ENCODE peak calls at places on chromosome X, in ten cellular contexts. N, T, B, R, Y, K, S, E, Z and Q are unnamed samples.

GRCh38 chrX:150236304-150236703 is 126.8 kb upstream of the MAMLD1 start:
- DNase-seq in T (no peak), E (no peak), B (no peak), Z (no peak), S (peak), K (no peak), Y (no peak), R (no peak), N (peak), Q (no peak)

GRCh38 chrX:103513067-103513466 is 6.2 kb downstream of the RAB40A start:
- DNase-seq in B (no peak), N (no peak), E (no peak), S (no peak), Z (no peak), R (no peak), Y (no peak), T (no peak), K (no peak), Q (no peak)

GRCh38 chrX:109393859-109394258 is 88.0 kb downstream of the GUCY2F start:
- DNase-seq in E (no peak), S (no peak), Z (no peak), R (no peak), T (no peak), K (no peak), N (no peak), B (no peak), Y (no peak), Q (no peak)

GRCh38 chrX:3669841-3670240 is 43.6 kb downstream of the PRKX start:
- DNase-seq in Y (no peak), B (no peak), R (no peak), S (no peak), N (peak), E (no peak), K (no peak), Z (no peak), T (no peak), Q (no peak)

GRCh38 chrX:10110984-10111363 is 45.8 kb upstream of the CLCN4 start:
- DNase-seq in T (peak), N (no peak), E (no peak), Z (no peak), B (no peak), S (no peak), Y (no peak), R (no peak), K (no peak), Q (no peak)

GRCh38 chrX:65697173-65697572 is 29.7 kb downstream of the MSN start:
- DNase-seq in Y (no peak), Z (no peak), R (no peak), T (no peak), N (no peak), S (peak), K (peak), B (no peak), E (no peak), Q (no peak)

GRCh38 chrX:111131572-111131971 is 35.6 kb downstream of the PAK3 start:
- DNase-seq in K (peak), Y (no peak), S (no peak), E (no peak), Z (no peak), N (no peak), R (no peak), T (no peak), B (no peak), Q (peak)

GRCh38 chrX:119488749-119489148 is 20.5 kb downstream of the SLC25A5 start:
- DNase-seq in R (no peak), B (peak), T (no peak), E (peak), S (no peak), N (peak), K (peak), Y (no peak), Z (no peak), Q (peak)

GRCh38 chrX:155662297-155662696 is 49.5 kb upstream of the TMLHE start:
- DNase-seq in S (no peak), E (no peak), N (no peak), R (no peak), Y (no peak), K (no peak), Z (no peak), B (no peak), T (no peak), Q (peak)

GRCh38 chrX:22746081-22746480 is 253.7 kb upstream of the DDX53 start:
- DNase-seq in T (no peak), K (no peak), R (no peak), B (no peak), S (no peak), N (no peak), Z (no peak), Y (no peak), E (no peak), Q (no peak)

GRCh38 chrX:127879585-127879984 is 172.6 kb downstream of the ACTRT1 start:
- DNase-seq in R (no peak), E (no peak), T (no peak), N (no peak), Z (no peak), K (no peak), Y (no peak), B (no peak), S (no peak), Q (no peak)

GRCh38 chrX:23497919-23498318 is 163.3 kb downstream of the PTCHD1 start:
- DNase-seq in R (no peak), Y (no peak), B (no peak), E (no peak), S (no peak), N (no peak), K (no peak), Z (no peak), T (no peak), Q (no peak)

GRCh38 chrX:12974217-12974796 is 603 bp upstream of the TMSB4X start:
- DNase-seq in T (peak), S (peak), Z (no peak), R (peak), Y (peak), N (peak), K (peak), E (peak), B (peak), Q (no peak)

GRCh38 chrX:101759000-101759399 is 99.3 kb upstream of the ARMCX2 start:
- DNase-seq in T (peak), Z (no peak), N (peak), R (no peak), K (peak), Y (no peak), E (no peak), B (no peak), S (peak), Q (peak)

GRCh38 chrX:45801554-45801953 is 600.9 kb upstream of the DIPK2B start:
- DNase-seq in Y (no peak), N (no peak), K (peak), B (no peak), R (no peak), T (no peak), S (no peak), Z (no peak), E (no peak), Q (no peak)

GRCh38 chrX:937391-937790 is 275.1 kb downstream of the CRLF2 start:
- DNase-seq in Z (no peak), T (no peak), B (no peak), K (no peak), R (no peak), E (no peak), S (no peak), N (no peak), Y (no peak), Q (no peak)

GRCh38 chrX:8879750-8880149 is 78.6 kb upstream of the FAM9A start:
- DNase-seq in K (no peak), N (peak), R (no peak), Z (no peak), T (no peak), B (no peak), Y (no peak), E (no peak), S (no peak), Q (peak)

GRCh38 chrX:103722505-103722904 is 11.8 kb downstream of the TMEM31 start:
- DNase-seq in Z (no peak), S (peak), B (no peak), Y (no peak), N (no peak), R (no peak), E (no peak), T (no peak), K (no peak), Q (no peak)

GRCh38 chrX:13180807-13181206 is 136.4 kb upstream of the FAM9C start:
- DNase-seq in K (peak), R (no peak), S (peak), N (no peak), Y (no peak), T (no peak), B (no peak), Z (no peak), E (no peak), Q (no peak)

GRCh38 chrX:2679534-2680485 is 11.3 kb upstream of the CD99 start:
- DNase-seq in S (no peak), N (no peak), B (no peak), E (no peak), Z (no peak), Y (no peak), T (no peak), R (no peak), K (peak), Q (no peak)

GRCh38 chrX:104335765-104336164 is 81.0 kb upstream of the ESX1 start:
- DNase-seq in Z (peak), Y (no peak), R (no peak), T (no peak), K (peak), E (no peak), S (peak), B (no peak), N (no peak), Q (peak)

GRCh38 chrX:113959912-113960626 is 623.8 kb upstream of the HTR2C start:
- DNase-seq in S (no peak), Y (no peak), R (no peak), Z (no peak), E (no peak), N (no peak), T (no peak), B (no peak), K (no peak), Q (no peak)

GRCh38 chrX:124208675-124209074 is 123.8 kb upstream of the TEX13D start:
- DNase-seq in R (no peak), B (no peak), Y (peak), S (no peak), N (no peak), E (no peak), Z (no peak), T (no peak), K (no peak), Q (no peak)

GRCh38 chrX:54446084-54446483 is 5.9 kb downstream of the TSR2 start:
- DNase-seq in B (no peak), K (no peak), Y (no peak), S (no peak), Z (no peak), N (no peak), T (no peak), R (no peak), E (no peak), Q (peak)

GRCh38 chrX:77431227-77431626 is 16.0 kb upstream of the FGF16 start:
- DNase-seq in Y (no peak), N (no peak), B (no peak), K (peak), Z (peak), T (no peak), E (no peak), R (no peak), S (peak), Q (no peak)

GRCh38 chrX:14802943-14803710 is 69.7 kb downstream of the FANCB start:
- DNase-seq in Y (no peak), S (peak), R (no peak), B (no peak), T (no peak), E (no peak), K (no peak), Z (no peak), N (no peak), Q (peak)

GRCh38 chrX:114800719-114801118 is 216.7 kb downstream of the IL13RA2 start:
- DNase-seq in Z (peak), S (peak), K (peak), R (no peak), B (no peak), Y (no peak), N (no peak), E (no peak), T (no peak), Q (peak)

GRCh38 chrX:17377047-17377692 is 2.2 kb downstream of the NHS start:
- DNase-seq in N (peak), Z (no peak), E (peak), Y (peak), R (no peak), T (no peak), B (peak), K (peak), S (peak), Q (peak)

GRCh38 chrX:150587585-150588503 is 19.4 kb downstream of the MTM1 start:
- DNase-seq in N (peak), T (no peak), S (peak), R (no peak), K (no peak), B (no peak), Y (no peak), E (peak), Z (no peak), Q (no peak)

GRCh38 chrX:17860811-17861495 is at the start of gene RAI2:
- DNase-seq in Y (no peak), E (peak), B (peak), R (no peak), K (no peak), N (no peak), Z (no peak), S (no peak), T (peak), Q (no peak)

GRCh38 chrX:14801136-14801535 is 71.7 kb downstream of the FANCB start:
- DNase-seq in E (no peak), Y (no peak), N (no peak), Z (peak), R (no peak), T (no peak), B (no peak), K (peak), S (peak), Q (peak)

GRCh38 chrX:49171752-49172279 is at the start of gene PLP2:
- DNase-seq in B (peak), K (peak), Y (no peak), E (peak), N (peak), Z (no peak), R (peak), T (peak), S (no peak), Q (peak)

GRCh38 chrX:21683910-21684309 is 25.8 kb upstream of the KLHL34 start:
- DNase-seq in B (no peak), T (no peak), E (no peak), S (no peak), Z (peak), N (no peak), Y (no peak), R (no peak), K (peak), Q (no peak)

GRCh38 chrX:18173494-18174180 is 47.0 kb downstream of the BEND2 start:
- DNase-seq in Z (no peak), E (no peak), B (no peak), N (no peak), Y (no peak), R (no peak), T (no peak), S (no peak), K (no peak), Q (no peak)

GRCh38 chrX:128975716-128976115 is 547.6 kb downstream of the SMARCA1 start:
- DNase-seq in Y (no peak), T (no peak), R (no peak), E (peak), Z (no peak), N (peak), S (no peak), B (no peak), K (peak), Q (no peak)

GRCh38 chrX:24542756-24543155 is 77.7 kb downstream of the PDK3 start:
- DNase-seq in Y (no peak), K (no peak), R (no peak), T (no peak), S (no peak), Z (no peak), B (no peak), E (no peak), N (no peak), Q (no peak)

GRCh38 chrX:16155586-16155985 is 11.7 kb upstream of the MAGEB17 start:
- DNase-seq in B (no peak), K (no peak), S (no peak), E (no peak), N (no peak), Z (no peak), Y (no peak), R (no peak), T (no peak), Q (no peak)

GRCh38 chrX:74925210-74926088 is at the start of gene NEXMIF:
- DNase-seq in N (peak), B (peak), R (peak), E (peak), Z (no peak), Y (no peak), K (no peak), T (peak), S (peak), Q (peak)

GRCh38 chrX:1614927-1615326 is at the start of gene ASMT:
- DNase-seq in E (no peak), R (no peak), Y (no peak), Z (no peak), N (no peak), S (no peak), T (no peak), B (no peak), K (no peak), Q (no peak)

GRCh38 chrX:134174273-134174660 is 62.7 kb upstream of the CCDC160 start:
- DNase-seq in B (no peak), Y (no peak), N (no peak), K (no peak), S (no peak), T (no peak), R (no peak), E (no peak), Z (no peak), Q (no peak)
- H3K4me3 ChIP-seq in B (no peak), Y (no peak), N (no peak), K (no peak), S (no peak), T (no peak), R (peak), E (no peak), Z (no peak), Q (no peak)

GRCh38 chrX:131068945-131069719 is 11.0 kb downstream of the ARHGAP36 start:
- DNase-seq in Y (no peak), R (no peak), N (no peak), T (no peak), S (no peak), E (no peak), K (no peak), B (no peak), Z (no peak), Q (peak)
- H3K4me3 ChIP-seq in Y (no peak), R (no peak), N (no peak), T (no peak), S (no peak), E (peak), K (no peak), B (no peak), Z (no peak), Q (no peak)

GRCh38 chrX:153688534-153688899 is 791 bp downstream of the SLC6A8 start:
- DNase-seq in T (no peak), B (no peak), K (no peak), E (no peak), R (no peak), N (no peak), Z (no peak), Y (no peak), S (no peak), Q (no peak)

GRCh38 chrX:153688900-153689590 is 1.3 kb downstream of the SLC6A8 start:
- DNase-seq in T (no peak), B (no peak), N (no peak), Z (no peak), E (peak), K (peak), R (no peak), S (peak), Y (no peak), Q (no peak)

GRCh38 chrX:153688071-153688470 is 345 bp downstream of the SLC6A8 start:
- DNase-seq in S (no peak), E (no peak), Y (no peak), K (no peak), R (no peak), B (no peak), Z (no peak), N (no peak), T (no peak), Q (no peak)

GRCh38 chrX:153685751-153686676 is 1.7 kb upstream of the SLC6A8 start:
- DNase-seq in B (peak), K (no peak), Z (no peak), Y (peak), N (no peak), S (no peak), E (no peak), R (peak), T (no peak), Q (no peak)

DNA sequence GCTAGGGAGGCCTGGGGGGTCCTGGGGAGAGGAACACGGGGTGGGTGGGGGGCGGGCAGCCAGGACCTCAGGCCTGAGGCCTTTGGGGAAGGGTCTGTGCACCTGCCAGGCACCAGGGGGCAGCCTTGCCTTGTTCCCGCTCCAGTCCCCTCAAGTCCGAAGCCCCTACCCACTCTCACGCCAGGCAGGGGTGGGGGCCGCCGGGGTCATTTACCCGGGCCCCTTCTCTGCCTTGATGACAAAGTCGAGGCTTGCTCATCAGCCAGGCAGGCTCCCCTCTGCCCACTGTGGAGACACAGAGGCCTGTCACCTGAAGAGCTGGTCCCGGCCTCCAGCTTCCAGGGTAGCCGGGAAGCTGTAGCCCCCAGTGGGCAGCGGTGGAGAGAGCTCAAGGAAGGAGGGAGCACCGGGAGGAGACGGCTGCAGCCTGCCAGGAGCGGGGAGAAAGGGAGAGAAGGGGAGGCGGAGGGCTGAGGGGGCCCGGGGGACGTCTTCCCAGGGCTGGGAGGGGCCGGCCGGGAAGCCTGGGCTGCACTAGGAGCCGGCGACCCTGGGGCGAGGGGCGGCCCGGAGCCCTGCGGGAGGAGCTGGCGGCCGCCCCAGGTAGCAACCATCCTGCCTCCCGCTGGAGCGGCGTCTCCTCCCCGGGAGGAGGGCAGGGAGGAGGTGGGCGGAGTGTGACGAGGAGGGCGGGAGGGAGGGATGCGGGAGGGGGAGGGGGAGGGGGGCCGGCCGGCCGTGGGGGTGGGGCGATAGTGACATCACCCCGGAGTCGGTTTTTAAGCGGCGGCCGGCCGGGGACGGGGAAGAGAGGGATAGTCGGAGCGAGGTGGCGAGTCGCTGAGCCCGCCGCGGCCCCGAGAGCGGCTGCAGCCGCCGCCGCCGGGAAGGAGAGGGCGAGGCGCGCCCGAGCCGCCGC is at the start of gene SLC6A8:
- DNase-seq in Y (peak), T (no peak), E (peak), R (no peak), S (peak), K (peak), N (peak), B (peak), Z (no peak), Q (peak)
- H3K4me3 ChIP-seq in Y (no peak), T (no peak), E (peak), R (peak), S (peak), K (peak), N (peak), B (peak), Z (peak), Q (peak)

GRCh38 chrX:151789179-151789800 is 54.7 kb downstream of the CNGA2 start:
- DNase-seq in K (peak), T (no peak), N (peak), S (peak), R (no peak), B (peak), E (no peak), Y (no peak), Z (peak), Q (no peak)
- H3K4me3 ChIP-seq in K (no peak), T (no peak), N (no peak), S (no peak), R (no peak), B (no peak), E (no peak), Y (no peak), Z (no peak), Q (no peak)

GRCh38 chrX:129981207-129981553 is 1.3 kb upstream of the BCORL1 start:
- DNase-seq in R (no peak), K (no peak), N (no peak), T (no peak), Z (no peak), S (no peak), E (no peak), B (no peak), Y (no peak), Q (no peak)

GRCh38 chrX:129980540-129981206 is 1.8 kb upstream of the BCORL1 start:
- DNase-seq in Y (peak), S (no peak), Z (no peak), T (peak), N (peak), R (peak), B (peak), K (no peak), E (peak), Q (peak)

GRCh38 chrX:129979207-129979920 is 3.1 kb upstream of the BCORL1 start:
- DNase-seq in K (no peak), E (peak), S (no peak), Y (no peak), N (peak), Z (no peak), B (no peak), R (peak), T (no peak), Q (no peak)

GRCh38 chrX:129981752-129982299 is 609 bp upstream of the BCORL1 start:
- DNase-seq in N (no peak), Z (no peak), T (peak), E (no peak), S (no peak), Y (no peak), R (no peak), B (no peak), K (no peak), Q (no peak)

DNA sequence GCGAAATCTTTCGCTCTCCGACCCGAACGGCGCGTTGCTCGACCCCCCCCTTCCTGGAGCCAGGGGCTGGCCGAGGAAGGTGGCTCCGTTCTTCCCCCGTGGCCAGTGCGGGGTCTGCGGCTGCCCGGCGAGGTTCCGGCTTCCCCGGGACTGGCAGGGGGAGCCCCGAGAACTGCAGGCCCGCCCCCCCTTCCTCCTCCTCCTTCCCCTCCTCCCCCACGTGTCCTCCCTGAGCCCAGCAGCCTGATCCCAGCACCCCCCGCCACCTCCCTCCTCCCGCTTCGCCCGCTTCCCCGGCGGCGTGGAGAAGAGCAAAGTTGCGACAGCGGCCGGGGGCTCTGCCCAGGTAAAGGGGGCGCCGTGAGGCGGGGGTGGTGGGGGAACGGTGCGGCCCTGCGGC is 2.4 kb upstream of the BCORL1 start:
- DNase-seq in S (no peak), R (peak), N (peak), T (peak), Z (no peak), K (no peak), B (peak), Y (peak), E (peak), Q (no peak)
- H3K4me3 ChIP-seq in S (peak), R (no peak), N (no peak), T (no peak), Z (peak), K (no peak), B (peak), Y (peak), E (no peak), Q (no peak)